ENCODE peak calls at places on chromosomes 11 and 22, in seven cellular contexts. O is H9, I is AG04450, V is tibial nerve, D is A549, C is ascending aorta, Z is psoas muscle. H is an unnamed sample.
A peak's percentile ranks its signal among the peaks of the same experiment; 100 is the strongest.

GRCh38 chr11:69012092-69013008 is 696 bp downstream of the MRGPRF start:
- DNase-seq in Z (no peak), V (no peak), O (no peak), I (no peak), D (no peak), C (no peak), H (no peak)

GRCh38 chr11:106131998-106132397 is 54.5 kb downstream of the AASDHPPT start:
- DNase-seq in Z (no peak), V (no peak), I (no peak), C (no peak), D (no peak), O (peak; percentile 30), H (no peak)

GRCh38 chr22:42653992-42654391 is 4.8 kb upstream of the CYB5R3 start:
- DNase-seq in Z (no peak), O (no peak), C (no peak), V (no peak), I (no peak), D (no peak), H (no peak)

GRCh38 chr22:24401824-24402434 is 25.5 kb upstream of the ADORA2A start:
- DNase-seq in O (no peak), C (no peak), I (no peak), D (no peak), V (no peak), Z (no peak), H (no peak)

GRCh38 chr11:47766363-47767227 is 546 bp downstream of the FNBP4 start:
- DNase-seq in V (peak; percentile 71), Z (peak; percentile 75), D (peak; percentile 68), C (no peak), I (no peak), O (no peak), H (peak; percentile 58)

GRCh38 chr11:4093519-4094347 is 866 bp upstream of the RRM1 start:
- DNase-seq in Z (no peak), C (no peak), O (no peak), I (no peak), V (no peak), D (no peak), H (no peak)

GRCh38 chr11:43992834-43993637 is 50.6 kb downstream of the C11orf96 start:
- DNase-seq in Z (no peak), O (no peak), V (no peak), I (no peak), D (no peak), C (no peak), H (no peak)

GRCh38 chr11:126628790-126629621 is 273.5 kb downstream of the ST3GAL4 start:
- DNase-seq in C (no peak), O (no peak), Z (no peak), I (peak; percentile 1), V (no peak), D (no peak), H (no peak)

GRCh38 chr11:11946180-11946579 is 62.2 kb downstream of the DKK3 start:
- DNase-seq in O (no peak), V (no peak), I (no peak), Z (no peak), D (no peak), C (no peak), H (no peak)

GRCh38 chr11:44659641-44660040 is 67.1 kb upstream of the TSPAN18 start:
- DNase-seq in C (no peak), Z (peak; percentile 21), V (no peak), I (no peak), D (no peak), O (no peak), H (no peak)

GRCh38 chr11:119376197-119376847 is 5.2 kb downstream of the USP2 start:
- DNase-seq in C (no peak), Z (peak; percentile 61), D (no peak), V (peak; percentile 4), O (no peak), I (no peak), H (peak; percentile 71)

GRCh38 chr11:112176077-112176476 is 765 bp downstream of the BCO2 start:
- DNase-seq in C (no peak), V (no peak), Z (no peak), O (no peak), I (no peak), D (no peak), H (no peak)

GRCh38 chr11:62721994-62722393 is 5.3 kb downstream of the HNRNPUL2 start:
- DNase-seq in D (peak; percentile 68), I (no peak), V (no peak), C (no peak), O (no peak), Z (no peak), H (no peak)

GRCh38 chr11:22340803-22341581 is 2.8 kb downstream of the SLC17A6 start:
- DNase-seq in Z (no peak), C (no peak), I (no peak), D (no peak), O (peak; percentile 73), V (no peak), H (no peak)

GRCh38 chr11:77813256-77813655 is 7.3 kb downstream of the RSF1 start:
- DNase-seq in I (no peak), V (no peak), C (no peak), D (no peak), Z (no peak), O (no peak), H (no peak)

GRCh38 chr22:33798401-33798800 is 121.9 kb downstream of the LARGE1 start:
- DNase-seq in I (no peak), V (no peak), O (no peak), Z (no peak), D (no peak), C (no peak), H (no peak)

GRCh38 chr22:37163618-37164534 is 14.2 kb upstream of the IL2RB start:
- DNase-seq in V (no peak), O (no peak), D (no peak), Z (no peak), I (no peak), C (no peak), H (no peak)

GRCh38 chr11:48055292-48056132 is 75.2 kb downstream of the PTPRJ start:
- DNase-seq in C (no peak), V (no peak), D (no peak), I (no peak), Z (no peak), O (no peak), H (no peak)

GRCh38 chr11:76666408-76666807 is 4.1 kb downstream of the LRRC32 start:
- DNase-seq in C (no peak), O (peak; percentile 46), D (no peak), V (no peak), I (no peak), Z (peak; percentile 60), H (no peak)

GRCh38 chr11:26841818-26842457 is 120.1 kb upstream of the SLC5A12 start:
- DNase-seq in D (no peak), I (no peak), Z (no peak), V (no peak), C (no peak), O (no peak), H (no peak)

GRCh38 chr22:20424937-20425587 is 12.6 kb downstream of the SCARF2 start:
- DNase-seq in Z (no peak), D (peak; percentile 27), I (no peak), C (no peak), V (no peak), O (peak; percentile 96), H (no peak)

GRCh38 chr11:76598426-76598839 is 72.1 kb downstream of the LRRC32 start:
- DNase-seq in C (no peak), Z (no peak), V (no peak), I (no peak), O (peak; percentile 61), D (peak; percentile 64), H (no peak)

GRCh38 chr22:28955817-28956216 is 72.4 kb downstream of the ZNRF3 start:
- DNase-seq in V (no peak), Z (no peak), O (no peak), D (no peak), I (no peak), C (no peak), H (no peak)

GRCh38 chr11:74683279-74683871 is 47.9 kb downstream of the CHRDL2 start:
- DNase-seq in C (no peak), I (no peak), Z (peak; percentile 44), V (no peak), O (no peak), D (no peak), H (no peak)

GRCh38 chr22:37145415-37146385 is 4.0 kb downstream of the IL2RB start:
- DNase-seq in C (no peak), V (no peak), O (no peak), Z (no peak), D (no peak), I (no peak), H (no peak)

GRCh38 chr11:32500001-32500400 is 64.7 kb upstream of the WT1 start:
- DNase-seq in I (no peak), V (no peak), D (no peak), O (no peak), C (no peak), Z (no peak), H (no peak)

GRCh38 chr11:119254239-119254638 is 48.1 kb downstream of the CBL start:
- DNase-seq in V (no peak), D (no peak), I (no peak), Z (no peak), O (no peak), C (no peak), H (no peak)

GRCh38 chr11:66728760-66729385 is at the start of gene SPTBN2:
- DNase-seq in O (peak; percentile 61), Z (no peak), I (no peak), C (no peak), V (no peak), D (no peak), H (no peak)
- H3K27ac ChIP-seq in O (no peak within 1 kb of the TSS), Z (no peak within 1 kb of the TSS), I (no peak within 1 kb of the TSS), C (no peak within 1 kb of the TSS), V (peak within 1 kb of the TSS; percentile 58), D (peak within 1 kb of the TSS; percentile 81), H (no peak within 1 kb of the TSS)

GRCh38 chr11:114317738-114318137 is 21.5 kb downstream of the NNMT start:
- DNase-seq in O (peak; percentile 80), D (peak; percentile 70), I (peak; percentile 24), C (no peak), Z (no peak), V (no peak), H (no peak)
- TF ChIP-seq CTCF in O (peak; percentile 75), D (peak; percentile 47), I (peak; percentile 77), C (no peak), Z (peak; percentile 26), V (peak; percentile 17), H (no peak)

DNA sequence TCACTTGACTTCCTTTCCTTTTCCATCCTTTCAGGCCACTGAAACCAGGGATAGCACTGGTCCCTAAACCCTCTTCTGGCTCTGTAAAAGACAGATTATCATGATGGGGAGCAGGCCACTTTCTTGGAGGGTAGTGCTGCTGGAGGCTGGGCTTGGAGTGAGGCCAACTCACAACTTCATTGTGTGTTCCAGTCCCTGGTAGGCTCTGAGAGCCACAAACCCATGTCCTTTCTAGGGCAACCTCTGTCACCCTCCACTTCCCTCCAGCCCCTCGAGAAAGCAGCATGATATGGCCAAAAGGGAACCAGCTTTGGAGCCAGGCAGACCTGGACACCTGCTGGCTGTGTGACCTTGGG is 2.3 kb downstream of the TKFC start:
- DNase-seq in C (no peak), V (no peak), Z (no peak), D (no peak), O (no peak), I (no peak), H (no peak)
- H3K9me3 ChIP-seq in C (no peaks in the 10 kb centered on the region), V (no peaks in the 10 kb centered on the region), Z (no peaks in the 10 kb centered on the region), D (no peaks in the 10 kb centered on the region), O (no peaks in the 10 kb centered on the region), I (no peaks in the 10 kb centered on the region), H (no peaks in the 10 kb centered on the region)

DNA sequence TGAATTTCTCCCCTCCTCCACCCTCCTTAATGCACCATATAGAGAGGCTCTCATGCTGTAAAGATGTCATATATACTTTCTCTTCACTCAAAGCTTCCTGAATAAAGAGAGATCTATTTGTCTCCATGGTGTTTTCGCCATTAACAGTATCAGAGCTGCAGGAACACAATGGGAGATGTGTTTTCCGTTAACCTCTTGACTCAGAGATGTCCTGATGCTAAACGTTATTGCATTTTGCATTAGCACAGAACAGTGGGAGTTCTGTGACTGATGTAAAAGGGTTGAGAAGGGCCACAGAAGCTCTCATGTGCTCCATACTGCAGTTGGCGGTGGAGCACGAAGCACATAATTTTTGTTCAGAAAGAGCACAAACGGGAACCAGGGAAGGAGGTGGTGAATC is 25.7 kb upstream of the BLID start:
- DNase-seq in V (no peak), I (no peak), Z (no peak), C (no peak), O (no peak), D (no peak), H (no peak)
- H3K27ac ChIP-seq in V (peak overlapping the region; percentile 55), I (peak overlapping the region; percentile 55), Z (no peak overlapping the region), C (peak overlapping the region; percentile 33), O (no peak overlapping the region), D (no peak overlapping the region), H (no peak overlapping the region)